ENCODE peak calls at places on chromosomes 12 and 14, in five cellular contexts. E, G, R, W and N are unnamed samples.

GRCh38 chr12:1859643-1860042 is 39.3 kb downstream of the LRTM2 start:
- DNase-seq in G (no peak), W (no peak), E (no peak), R (no peak), N (no peak)

GRCh38 chr14:76423534-76423933 is 47.6 kb downstream of the ESRRB start:
- DNase-seq in W (no peak), R (no peak), G (no peak), E (no peak), N (no peak)

GRCh38 chr14:65258391-65258790 is 154.1 kb upstream of the FUT8 start:
- DNase-seq in R (no peak), E (no peak), G (no peak), W (no peak), N (peak; percentile 94)

GRCh38 chr14:77024171-77024627 is 4.3 kb downstream of the IRF2BPL start:
- DNase-seq in E (no peak), G (no peak), W (no peak), R (no peak), N (no peak)

GRCh38 chr12:67482751-67483661 is 165.5 kb upstream of the DYRK2 start:
- DNase-seq in R (peak; percentile 3), G (peak; percentile 75), E (no peak), W (no peak), N (no peak)

GRCh38 chr14:100774164-100774537 is 47.5 kb downstream of the DLK1 start:
- DNase-seq in G (no peak), W (no peak), R (no peak), E (no peak), N (no peak)

GRCh38 chr12:93609281-93610192 is 37.1 kb downstream of the SOCS2 start:
- DNase-seq in W (no peak), E (no peak), R (no peak), G (no peak), N (no peak)

GRCh38 chr12:51827925-51828818 is 20.3 kb downstream of the FIGNL2 start:
- DNase-seq in E (no peak), R (no peak), W (no peak), G (no peak), N (peak; percentile 16)

GRCh38 chr12:10190558-10191388 is 11.9 kb downstream of the TMEM52B start:
- DNase-seq in R (peak; percentile 60), W (no peak), E (no peak), G (peak; percentile 37), N (peak; percentile 74)

GRCh38 chr14:99349721-99350495 is 77.9 kb upstream of the BCL11B start:
- DNase-seq in E (no peak), G (no peak), R (no peak), W (no peak), N (no peak)

GRCh38 chr12:18653465-18653864 is 84.3 kb downstream of the PLCZ1 start:
- DNase-seq in E (no peak), R (no peak), W (no peak), G (no peak), N (no peak)

GRCh38 chr12:54977857-54978256 is 6.7 kb downstream of the TESPA1 start:
- DNase-seq in W (no peak), R (no peak), E (no peak), G (no peak), N (no peak)

GRCh38 chr12:119154435-119154818 is 24.3 kb upstream of the HSPB8 start:
- DNase-seq in G (no peak), R (peak; percentile 42), W (no peak), E (peak; percentile 77), N (no peak)

GRCh38 chr12:16560273-16560672 is 45.7 kb downstream of the LMO3 start:
- DNase-seq in R (no peak), G (no peak), E (no peak), W (no peak), N (no peak)

GRCh38 chr12:108634225-108634795 is 616 bp upstream of the SELPLG start:
- DNase-seq in W (no peak), E (no peak), R (no peak), G (peak; percentile 91), N (no peak)

GRCh38 chr12:21989819-21990412 is 48.7 kb upstream of the ABCC9 start:
- DNase-seq in W (no peak), G (no peak), E (no peak), R (peak; percentile 33), N (peak; percentile 41)

GRCh38 chr12:46608431-46609280 is 217.1 kb downstream of the SLC38A4 start:
- DNase-seq in G (no peak), E (no peak), W (no peak), R (no peak), N (peak; percentile 13)

GRCh38 chr12:56014205-56014604 is 6.6 kb upstream of the IKZF4 start:
- DNase-seq in R (no peak), W (no peak), G (no peak), E (no peak), N (peak; percentile 19)

GRCh38 chr12:130153803-130154202 is 8.5 kb upstream of the FZD10 start:
- DNase-seq in W (no peak), G (no peak), E (no peak), R (no peak), N (no peak)

GRCh38 chr12:42631507-42631906 is 42.0 kb upstream of the PRICKLE1 start:
- DNase-seq in E (no peak), G (peak; percentile 56), R (no peak), W (no peak), N (no peak)

GRCh38 chr12:62606654-62607053 is 140.0 kb downstream of the MON2 start:
- DNase-seq in G (no peak), E (no peak), R (no peak), W (no peak), N (no peak)

GRCh38 chr14:47186491-47186890 is 488.9 kb downstream of the MDGA2 start:
- DNase-seq in E (no peak), G (no peak), W (no peak), R (no peak), N (peak; percentile 79)

GRCh38 chr12:114625294-114625851 is 58.6 kb downstream of the TBX3 start:
- DNase-seq in R (peak; percentile 68), W (no peak), G (peak; percentile 6), E (peak; percentile 43), N (peak; percentile 29)

GRCh38 chr12:22307811-22308210 is 26.7 kb downstream of the ST8SIA1 start:
- DNase-seq in E (no peak), G (no peak), W (no peak), R (no peak), N (no peak)

GRCh38 chr14:93906341-93907329 is 20.5 kb upstream of the FAM181A start:
- DNase-seq in G (peak; percentile 15), W (no peak), R (peak; percentile 77), E (peak; percentile 47), N (no peak)

GRCh38 chr12:80313184-80313583 is 130.9 kb upstream of the PTPRQ start:
- DNase-seq in E (no peak), G (no peak), W (no peak), R (no peak), N (peak; percentile 34)

GRCh38 chr14:74846968-74847549 is 28.9 kb downstream of the PROX2 start:
- DNase-seq in W (no peak), E (no peak), G (no peak), R (no peak), N (no peak)

GRCh38 chr12:67042697-67043131 is 226.4 kb upstream of the CAND1 start:
- DNase-seq in E (no peak), G (no peak), R (no peak), W (no peak), N (no peak)

GRCh38 chr14:77022219-77022852 is 6.2 kb downstream of the IRF2BPL start:
- DNase-seq in R (no peak), W (no peak), G (no peak), E (no peak), N (no peak)

GRCh38 chr14:92501891-92502351 is 11.7 kb upstream of the RIN3 start:
- DNase-seq in R (no peak), G (no peak), W (no peak), E (no peak), N (no peak)

GRCh38 chr14:70907172-70907995 is at the start of gene PCNX1:
- DNase-seq in R (peak; percentile 98), W (peak; percentile 90), G (peak; percentile 44), E (peak; percentile 64), N (peak; percentile 79)

GRCh38 chr14:70905316-70905715 is 1.9 kb upstream of the PCNX1 start:
- DNase-seq in E (no peak), R (no peak), W (no peak), G (no peak), N (peak; percentile 89)

GRCh38 chr14:70907996-70908917 is 998 bp downstream of the PCNX1 start:
- DNase-seq in W (no peak), E (peak; percentile 33), R (peak; percentile 78), G (no peak), N (peak; percentile 61)

GRCh38 chr14:70908918-70909641 is 1.8 kb downstream of the PCNX1 start:
- DNase-seq in G (no peak), W (no peak), R (no peak), E (no peak), N (no peak)

GRCh38 chr14:70906785-70907171 is 481 bp upstream of the PCNX1 start:
- DNase-seq in E (no peak), R (no peak), W (no peak), G (no peak), N (peak; percentile 57)
- TF ChIP-seq POLR2AphosphoS5 in E (no peak), R (no peak), W (no peak), G (no peak), N (no peak)

DNA sequence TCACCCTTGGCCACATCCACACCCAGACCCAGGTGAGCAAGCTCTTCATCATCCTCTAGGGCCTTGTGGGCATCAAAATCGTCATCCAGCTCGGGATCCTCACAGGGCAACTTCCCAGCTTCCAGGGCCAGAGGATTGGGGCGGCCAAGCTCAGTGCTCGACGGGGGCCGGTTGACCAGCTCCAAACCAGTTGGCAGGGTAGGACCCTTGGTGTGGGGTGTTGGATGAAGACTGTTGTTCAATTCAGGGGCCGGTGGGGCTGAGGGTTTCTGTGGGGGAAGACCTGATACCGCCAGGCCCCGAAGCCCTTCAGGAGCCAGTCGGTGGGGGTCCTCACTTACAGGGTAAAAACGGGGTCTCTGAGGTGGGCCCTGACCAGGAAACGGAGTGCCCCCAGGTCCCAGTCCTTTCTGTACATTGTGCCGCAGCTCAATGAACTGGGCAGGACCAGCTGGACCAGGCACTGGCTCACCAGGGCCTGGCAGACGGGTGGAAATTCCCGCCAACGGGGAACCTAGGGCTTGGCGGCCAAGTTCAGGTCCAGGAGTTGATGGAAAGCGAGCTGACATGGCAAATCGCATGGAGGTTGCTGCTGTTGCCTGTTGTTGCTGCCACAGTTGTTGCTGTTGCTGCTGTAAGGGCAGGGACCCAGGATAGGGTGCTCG is 19.8 kb upstream of the PRKAG1 start:
- DNase-seq in W (no peak), E (no peak), G (no peak), R (no peak), N (no peak)
- TF ChIP-seq POLR2AphosphoS5 in W (no peak), E (no peak), G (no peak), R (no peak), N (no peak)

GRCh38 chr12:57088442-57089258 is at the start of gene NAB2:
- DNase-seq in R (peak; percentile 96), W (peak; percentile 97), G (peak; percentile 96), E (no peak), N (peak; percentile 89)

GRCh38 chr12:57085999-57086950 is 2.6 kb upstream of the NAB2 start:
- DNase-seq in G (no peak), E (no peak), W (no peak), R (peak; percentile 72), N (peak; percentile 83)

GRCh38 chr12:57087689-57088441 is 1.0 kb upstream of the NAB2 start:
- DNase-seq in R (peak; percentile 82), W (peak; percentile 98), G (no peak), E (no peak), N (peak; percentile 88)

GRCh38 chr12:57089259-57090245 is 638 bp downstream of the NAB2 start:
- DNase-seq in G (peak; percentile 71), E (no peak), W (no peak), R (peak; percentile 69), N (peak; percentile 72)

GRCh38 chr12:57086951-57087688 is 1.8 kb upstream of the NAB2 start:
- DNase-seq in W (peak; percentile 97), R (peak; percentile 75), E (no peak), G (no peak), N (peak; percentile 76)
- TF ChIP-seq POLR2AphosphoS5 in W (no peak), R (no peak), E (no peak), G (no peak), N (no peak)

GRCh38 chr12:57823131-57823907 is 4.8 kb upstream of the AVIL start:
- DNase-seq in G (no peak), W (no peak), E (no peak), R (no peak), N (no peak)
- TF ChIP-seq POLR2AphosphoS5 in G (no peak), W (no peak), E (no peak), R (no peak), N (no peak)